ENCODE peak calls at places on chromosomes 7 and 10, in seven cellular contexts. T is colonic mucosa; B is Jurkat, Clone E6-1; H is GM03348; E is AG08396; S is AG04449; Z is lung microvascular endothelial cell. W is an unnamed sample.

GRCh38 chr7:154984601-154985188 is 18.2 kb downstream of the PAXIP1 start:
- DNase-seq in T (no peak), B (no peak), H (no peak), E (no peak), S (no peak), Z (no peak), W (no peak)

GRCh38 chr10:63083904-63084689 is 49.0 kb upstream of the NRBF2 start:
- DNase-seq in T (peak; percentile 24), B (peak; percentile 45), H (peak; percentile 82), E (peak; percentile 34), S (peak; percentile 29), Z (peak; percentile 80), W (peak; percentile 29)

GRCh38 chr10:19815478-19816419 is 483 bp upstream of the PLXDC2 start:
- DNase-seq in T (peak; percentile 77), B (no peak), H (peak; percentile 42), E (peak; percentile 36), S (no peak), Z (peak; percentile 2), W (peak; percentile 26)

GRCh38 chr7:129949292-129950133 is 3.2 kb downstream of the UBE2H start:
- DNase-seq in T (peak; percentile 32), B (no peak), H (peak; percentile 76), E (peak; percentile 72), S (peak; percentile 29), Z (peak; percentile 79), W (peak; percentile 74)

GRCh38 chr7:127874951-127875608 is 156.2 kb downstream of the LRRC4 start:
- DNase-seq in T (no peak), B (no peak), H (peak; percentile 33), E (peak; percentile 14), S (no peak), Z (no peak), W (no peak)

GRCh38 chr10:43888551-43888950 is 239.9 kb upstream of the ZNF32 start:
- DNase-seq in T (no peak), B (no peak), H (peak; percentile 47), E (peak; percentile 60), S (peak; percentile 75), Z (peak; percentile 51), W (peak; percentile 49)

GRCh38 chr7:50543776-50544442 is 21.3 kb downstream of the DDC start:
- DNase-seq in T (peak; percentile 4), B (no peak), H (no peak), E (no peak), S (no peak), Z (no peak), W (no peak)

GRCh38 chr7:87475359-87476178 is at the start of gene ABCB4:
- DNase-seq in T (no peak), B (no peak), H (peak; percentile 16), E (no peak), S (no peak), Z (no peak), W (no peak)

GRCh38 chr10:79202188-79203013 is 133.6 kb downstream of the ZMIZ1 start:
- DNase-seq in T (no peak), B (peak; percentile 28), H (peak; percentile 58), E (no peak), S (no peak), Z (peak; percentile 55), W (peak; percentile 47)

GRCh38 chr10:80579370-80579769 is 41.7 kb downstream of the SH2D4B start:
- DNase-seq in T (peak; percentile 8), B (no peak), H (no peak), E (no peak), S (no peak), Z (no peak), W (no peak)

GRCh38 chr10:11448190-11448544 is 163.3 kb downstream of the USP6NL start:
- DNase-seq in T (no peak), B (no peak), H (no peak), E (no peak), S (no peak), Z (no peak), W (no peak)

GRCh38 chr7:100166966-100167911 is 1.2 kb downstream of the GAL3ST4 start:
- DNase-seq in T (no peak), B (no peak), H (no peak), E (no peak), S (no peak), Z (no peak), W (no peak)

GRCh38 chr10:49417311-49418052 is 21.6 kb upstream of the DRGX start:
- DNase-seq in T (no peak), B (no peak), H (no peak), E (no peak), S (no peak), Z (no peak), W (no peak)

GRCh38 chr7:18607025-18607424 is 111.5 kb downstream of the HDAC9 start:
- DNase-seq in T (no peak), B (no peak), H (no peak), E (no peak), S (no peak), Z (no peak), W (no peak)

GRCh38 chr10:119644215-119644826 is 6.9 kb upstream of the BAG3 start:
- DNase-seq in T (no peak), B (no peak), H (peak; percentile 33), E (no peak), S (no peak), Z (no peak), W (no peak)

GRCh38 chr7:8389898-8390642 is 43.3 kb upstream of the NXPH1 start:
- DNase-seq in T (peak; percentile 19), B (peak; percentile 6), H (no peak), E (no peak), S (no peak), Z (peak; percentile 22), W (no peak)

GRCh38 chr10:101569838-101570763 is 18.0 kb downstream of the POLL start:
- DNase-seq in T (peak; percentile 82), B (peak; percentile 39), H (peak; percentile 97), E (peak; percentile 94), S (no peak), Z (peak; percentile 57), W (peak; percentile 94)

GRCh38 chr7:47570649-47571050 is 11.3 kb downstream of the TNS3 start:
- DNase-seq in T (no peak), B (no peak), H (peak; percentile 71), E (no peak), S (no peak), Z (peak; percentile 29), W (no peak)

GRCh38 chr7:75928600-75928939 is 13.6 kb downstream of the POR start:
- DNase-seq in T (no peak), B (peak; percentile 86), H (no peak), E (no peak), S (no peak), Z (no peak), W (no peak)

GRCh38 chr7:136953386-136953785 is 84.9 kb downstream of the CHRM2 start:
- DNase-seq in T (no peak), B (no peak), H (peak; percentile 41), E (peak; percentile 30), S (peak; percentile 66), Z (peak; percentile 59), W (no peak)

GRCh38 chr7:26863504-26864308 is 684 bp downstream of the SKAP2 start:
- DNase-seq in T (no peak), B (no peak), H (peak; percentile 7), E (no peak), S (no peak), Z (peak; percentile 58), W (peak; percentile 10)

GRCh38 chr10:7251696-7252465 is 159.0 kb downstream of the SFMBT2 start:
- DNase-seq in T (no peak), B (no peak), H (no peak), E (no peak), S (no peak), Z (no peak), W (no peak)

GRCh38 chr7:21142081-21142480 is 285.8 kb upstream of the SP4 start:
- DNase-seq in T (no peak), B (no peak), H (no peak), E (no peak), S (no peak), Z (no peak), W (no peak)

GRCh38 chr10:124516181-124516580 is 54.6 kb downstream of the LHPP start:
- DNase-seq in T (no peak), B (no peak), H (no peak), E (no peak), S (no peak), Z (no peak), W (no peak)

GRCh38 chr10:125795637-125796190 is 20.1 kb upstream of the MMP21 start:
- DNase-seq in T (no peak), B (peak; percentile 51), H (no peak), E (no peak), S (no peak), Z (no peak), W (no peak)

W was measured in hepatic stellate cell.